ENCODE peak calls at places on chromosomes 16 and 17, in seven cellular contexts. C is H9, N is left ventricle myocardium inferior, V is OCI-LY7, R is uterus, Y is endodermal cell, K is tibial artery. X is an unnamed sample.

GRCh38 chr16:626787-627457 is 3.9 kb upstream of the WFIKKN1 start:
- DNase-seq in C (peak), N (no peak), V (no peak), R (peak), Y (no peak), K (no peak), X (peak)

GRCh38 chr17:36124879-36125824 is 21.5 kb downstream of the CCL4 start:
- DNase-seq in C (peak), N (no peak), V (peak), R (no peak), Y (peak), K (no peak), X (no peak)

GRCh38 chr16:28192811-28193529 is 18.8 kb downstream of the XPO6 start:
- DNase-seq in C (no peak), N (no peak), V (peak), R (no peak), Y (no peak), K (no peak), X (no peak)

GRCh38 chr17:66143657-66144282 is 48.2 kb downstream of the CEP112 start:
- DNase-seq in C (no peak), N (no peak), V (no peak), R (no peak), Y (no peak), K (no peak), X (no peak)

GRCh38 chr16:65793781-65794180 is 572.7 kb upstream of the CDH5 start:
- DNase-seq in C (no peak), N (no peak), V (no peak), R (no peak), Y (no peak), K (no peak), X (no peak)

GRCh38 chr17:29617481-29618271 is 5.0 kb downstream of the CORO6 start:
- DNase-seq in C (peak), N (peak), V (peak), R (no peak), Y (peak), K (no peak), X (no peak)

GRCh38 chr16:4826980-4827379 is 20.1 kb downstream of the GLYR1 start:
- DNase-seq in C (no peak), N (peak), V (no peak), R (no peak), Y (no peak), K (no peak), X (no peak)

GRCh38 chr16:50252874-50253510 is 13.4 kb upstream of the ADCY7 start:
- DNase-seq in C (no peak), N (no peak), V (no peak), R (no peak), Y (peak), K (peak), X (no peak)

GRCh38 chr17:48632579-48633265 is 6.6 kb upstream of the HOXB9 start:
- DNase-seq in C (peak), N (no peak), V (no peak), R (no peak), Y (peak), K (no peak), X (no peak)

GRCh38 chr17:40524243-40524965 is 23.0 kb upstream of the TNS4 start:
- DNase-seq in C (no peak), N (no peak), V (no peak), R (no peak), Y (peak), K (no peak), X (no peak)

GRCh38 chr16:47983999-47984580 is 171.7 kb downstream of the ABCC12 start:
- DNase-seq in C (no peak), N (no peak), V (no peak), R (no peak), Y (no peak), K (no peak), X (no peak)

GRCh38 chr16:11570796-11571195 is 15.9 kb downstream of the LITAF start:
- DNase-seq in C (no peak), N (peak), V (no peak), R (no peak), Y (no peak), K (no peak), X (no peak)

GRCh38 chr16:11571549-11571948 is 15.2 kb downstream of the LITAF start:
- DNase-seq in C (no peak), N (no peak), V (no peak), R (no peak), Y (no peak), K (no peak), X (no peak)

GRCh38 chr16:11575223-11575589 is 11.5 kb downstream of the LITAF start:
- DNase-seq in C (no peak), N (peak), V (no peak), R (no peak), Y (no peak), K (no peak), X (no peak)

GRCh38 chr16:11570258-11570657 is 16.5 kb downstream of the LITAF start:
- DNase-seq in C (no peak), N (no peak), V (no peak), R (no peak), Y (no peak), K (no peak), X (no peak)

GRCh38 chr16:11572301-11572995 is 14.3 kb downstream of the LITAF start:
- DNase-seq in C (no peak), N (peak), V (no peak), R (no peak), Y (peak), K (no peak), X (no peak)
- H3K27ac ChIP-seq in C (no peak), N (no peak), V (no peak), R (peak), Y (no peak), K (peak), X (peak)

DNA sequence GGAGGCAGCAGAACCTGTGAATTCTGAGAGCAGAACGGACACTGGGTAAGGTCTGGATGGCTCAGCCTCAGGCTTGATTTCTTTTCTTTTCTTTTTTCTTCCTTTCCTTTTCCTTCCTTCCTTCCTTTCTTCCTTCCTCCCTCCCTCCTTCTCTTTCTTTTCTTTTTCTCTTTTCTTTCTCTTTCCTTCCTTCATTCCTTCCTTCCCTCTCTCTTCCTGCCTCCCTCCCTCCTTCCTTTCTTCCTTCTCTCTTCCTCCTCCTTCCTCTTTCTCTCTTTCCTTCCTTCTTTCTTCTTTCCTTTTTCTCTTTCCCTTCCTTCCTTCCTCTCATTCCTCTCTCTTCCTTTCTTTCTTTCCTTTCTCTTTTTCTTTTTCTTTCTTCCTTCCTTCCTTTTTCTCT is 38.0 kb downstream of the OR3A1 start:
- DNase-seq in C (no peak), N (no peak), V (no peak), R (no peak), Y (no peak), K (no peak), X (no peak)
- TF ChIP-seq CTCF in C (no peak), N (no peak), V (no peak), R (no peak), Y (no peak), K (no peak), X (no peak)

DNA sequence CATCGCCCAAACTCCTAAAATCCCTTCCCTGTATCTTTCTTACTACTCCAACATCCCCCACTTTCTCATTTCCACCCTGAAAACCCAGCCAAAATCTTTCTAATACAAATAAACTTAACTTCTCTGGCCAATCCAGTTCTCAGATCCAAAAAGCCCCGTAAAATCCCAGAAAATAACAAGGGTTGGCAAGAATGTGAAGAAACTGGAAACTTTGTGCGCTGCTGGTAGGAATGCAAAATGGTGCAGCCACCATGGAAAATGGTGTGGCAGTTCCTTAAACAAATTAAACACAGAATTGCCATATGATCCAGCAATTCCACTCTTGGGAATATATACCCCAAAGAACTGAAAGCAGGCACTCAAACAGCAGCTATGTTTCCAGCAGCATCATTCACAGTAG is 24.1 kb downstream of the LRRC75A start:
- DNase-seq in C (no peak), N (no peak), V (no peak), R (no peak), Y (no peak), K (no peak), X (no peak)
- H3K27ac ChIP-seq in C (no peak), N (no peak), V (no peak), R (no peak), Y (no peak), K (no peak), X (no peak)

GRCh38 chr16:55622302-55622701 is 33.5 kb upstream of the SLC6A2 start:
- DNase-seq in C (no peak), N (no peak), V (no peak), R (no peak), Y (no peak), K (no peak), X (no peak)

GRCh38 chr16:55621771-55622170 is 34.0 kb upstream of the SLC6A2 start:
- DNase-seq in C (no peak), N (no peak), V (no peak), R (no peak), Y (no peak), K (no peak), X (no peak)

GRCh38 chr16:55622930-55623561 is 32.7 kb upstream of the SLC6A2 start:
- DNase-seq in C (peak), N (no peak), V (peak), R (no peak), Y (peak), K (no peak), X (peak)

GRCh38 chr16:55624696-55625095 is 31.1 kb upstream of the SLC6A2 start:
- DNase-seq in C (no peak), N (no peak), V (no peak), R (no peak), Y (no peak), K (no peak), X (no peak)

GRCh38 chr16:55623640-55624039 is 32.1 kb upstream of the SLC6A2 start:
- DNase-seq in C (no peak), N (no peak), V (no peak), R (no peak), Y (no peak), K (no peak), X (no peak)
- TF ChIP-seq CTCF in C (no peak), N (no peak), V (peak), R (no peak), Y (no peak), K (no peak), X (no peak)

GRCh38 chr16:8863594-8864424 is 5.0 kb downstream of the CARHSP1 start:
- DNase-seq in C (peak), N (peak), V (no peak), R (no peak), Y (peak), K (no peak), X (no peak)
- H3K27ac ChIP-seq in C (no peak), N (peak), V (no peak), R (no peak), Y (no peak), K (peak), X (peak)

GRCh38 chr16:21169249-21169981 is 10.9 kb downstream of the LDAF1 start:
- DNase-seq in C (no peak), N (no peak), V (no peak), R (no peak), Y (no peak), K (no peak), X (no peak)

GRCh38 chr16:21167360-21167759 is 8.9 kb downstream of the LDAF1 start:
- DNase-seq in C (no peak), N (no peak), V (no peak), R (no peak), Y (no peak), K (no peak), X (peak)

GRCh38 chr16:21164521-21165168 is 6.2 kb downstream of the LDAF1 start:
- DNase-seq in C (no peak), N (no peak), V (no peak), R (no peak), Y (no peak), K (no peak), X (no peak)

GRCh38 chr16:21166561-21166961 is 8.1 kb downstream of the LDAF1 start:
- DNase-seq in C (no peak), N (no peak), V (no peak), R (no peak), Y (peak), K (no peak), X (no peak)

GRCh38 chr16:21167929-21168602 is 9.6 kb downstream of the LDAF1 start:
- DNase-seq in C (no peak), N (no peak), V (peak), R (no peak), Y (no peak), K (no peak), X (no peak)
- TF ChIP-seq CTCF in C (no peak), N (no peak), V (no peak), R (no peak), Y (no peak), K (no peak), X (no peak)

GRCh38 chr17:31566992-31567373 is 175.5 kb downstream of the RAB11FIP4 start:
- DNase-seq in C (no peak), N (no peak), V (no peak), R (no peak), Y (no peak), K (no peak), X (no peak)
- H3K27ac ChIP-seq in C (no peak), N (no peak), V (no peak), R (no peak), Y (no peak), K (peak), X (peak)

GRCh38 chr17:44581868-44582267 is 24.6 kb downstream of the FZD2 start:
- DNase-seq in C (no peak), N (no peak), V (peak), R (no peak), Y (no peak), K (no peak), X (no peak)
- TF ChIP-seq CTCF in C (peak), N (no peak), V (peak), R (no peak), Y (peak), K (no peak), X (no peak)

DNA sequence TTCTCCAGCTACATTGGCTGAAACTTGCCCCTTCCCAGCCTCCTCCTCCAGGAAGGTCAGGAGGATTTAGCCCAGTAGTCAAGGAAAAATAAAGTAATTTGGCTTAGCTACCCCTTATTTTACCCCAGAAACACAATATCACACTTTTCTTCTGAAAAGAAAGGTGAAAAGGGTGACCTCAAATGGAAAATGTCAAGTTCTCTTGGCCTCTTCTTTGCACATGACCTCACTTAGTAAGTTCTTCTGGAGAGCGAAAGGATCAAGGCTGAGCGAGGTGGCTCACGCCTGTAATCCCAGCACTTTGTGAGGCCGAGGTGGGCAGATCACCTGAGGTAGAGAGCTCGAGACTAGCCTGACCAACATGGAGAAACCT is 8.1 kb upstream of the JUP start:
- DNase-seq in C (no peak), N (no peak), V (no peak), R (no peak), Y (no peak), K (no peak), X (no peak)
- H3K27ac ChIP-seq in C (no peak), N (peak), V (no peak), R (peak), Y (no peak), K (no peak), X (peak)